ENCODE peak calls at places on chromosome 11, in five cellular contexts. B is adrenal gland; T is A549; C is pancreas; H is CD8-positive, alpha-beta memory T cell. X is an unnamed sample.

GRCh38 chr11:69509381-69509780 is 27.9 kb downstream of the LINC01488 start:
- DNase-seq in B (no peak), T (no peak), C (no peak), H (no peak), X (no peak)

GRCh38 chr11:78220218-78221157 is 31.8 kb downstream of the USP35 start:
- DNase-seq in B (no peak), T (no peak), C (no peak), H (no peak), X (no peak)

GRCh38 chr11:76602431-76602861 is 68.1 kb downstream of the LRRC32 start:
- DNase-seq in B (peak; percentile 92), T (no peak), C (no peak), H (no peak), X (no peak)

GRCh38 chr11:27718346-27718852 is 18.1 kb upstream of the BDNF start:
- DNase-seq in B (peak; percentile 57), T (peak; percentile 93), C (no peak), H (no peak), X (peak; percentile 10)

GRCh38 chr11:120281161-120281795 is 41.3 kb downstream of the POU2F3 start:
- DNase-seq in B (no peak), T (no peak), C (no peak), H (no peak), X (no peak)

GRCh38 chr11:5596611-5597201 is at the start of gene TRIM6:
- DNase-seq in B (peak; percentile 79), T (peak; percentile 84), C (peak; percentile 62), H (no peak), X (no peak)

GRCh38 chr11:79440451-79441158 is at the start of gene TENM4:
- DNase-seq in B (peak; percentile 84), T (peak; percentile 28), C (peak; percentile 25), H (no peak), X (peak; percentile 14)

GRCh38 chr11:58286249-58286648 is 18.2 kb upstream of the OR10W1 start:
- DNase-seq in B (no peak), T (peak; percentile 47), C (no peak), H (no peak), X (peak; percentile 61)

GRCh38 chr11:35420371-35420770 is 1.0 kb upstream of the SLC1A2 start:
- DNase-seq in B (no peak), T (no peak), C (peak; percentile 21), H (no peak), X (no peak)

GRCh38 chr11:4156571-4156970 is 62.0 kb downstream of the RRM1 start:
- DNase-seq in B (no peak), T (no peak), C (no peak), H (no peak), X (no peak)

GRCh38 chr11:9219572-9219971 is 45.6 kb downstream of the DENND5A start:
- DNase-seq in B (no peak), T (peak; percentile 29), C (no peak), H (no peak), X (no peak)

GRCh38 chr11:102632026-102632425 is 6.9 kb upstream of the MMP20 start:
- DNase-seq in B (no peak), T (no peak), C (no peak), H (no peak), X (no peak)

GRCh38 chr11:64007160-64007628 is 21.0 kb downstream of the OTUB1 start:
- DNase-seq in B (peak; percentile 45), T (peak; percentile 63), C (no peak), H (no peak), X (peak; percentile 83)

GRCh38 chr11:38593649-38594048 is 1995.6 kb upstream of the RAG2 start:
- DNase-seq in B (no peak), T (no peak), C (no peak), H (no peak), X (no peak)

GRCh38 chr11:130636672-130637463 is 188.4 kb downstream of the ADAMTS15 start:
- DNase-seq in B (no peak), T (peak; percentile 95), C (no peak), H (no peak), X (no peak)

GRCh38 chr11:67261942-67262681 is 4.2 kb upstream of the GRK2 start:
- DNase-seq in B (no peak), T (no peak), C (peak; percentile 34), H (no peak), X (peak; percentile 19)

GRCh38 chr11:74316772-74317505 is 5.5 kb upstream of the P4HA3 start:
- DNase-seq in B (no peak), T (peak; percentile 37), C (no peak), H (no peak), X (no peak)

GRCh38 chr11:1396375-1396841 is 6.7 kb downstream of the BRSK2 start:
- DNase-seq in B (no peak), T (no peak), C (peak; percentile 25), H (no peak), X (no peak)

GRCh38 chr11:17572791-17573460 is 25.9 kb downstream of the OTOG start:
- DNase-seq in B (no peak), T (no peak), C (no peak), H (no peak), X (no peak)

GRCh38 chr11:19660076-19660475 is 52.6 kb upstream of the NAV2 start:
- DNase-seq in B (no peak), T (peak; percentile 81), C (no peak), H (no peak), X (peak; percentile 83)

GRCh38 chr11:103055174-103055890 is 36.6 kb downstream of the DCUN1D5 start:
- DNase-seq in B (no peak), T (peak; percentile 23), C (no peak), H (no peak), X (peak; percentile 39)

GRCh38 chr11:125494987-125495725 is 909 bp downstream of the FEZ1 start:
- DNase-seq in B (no peak), T (no peak), C (peak; percentile 25), H (peak; percentile 16), X (no peak)

GRCh38 chr11:129372609-129373488 is 2.8 kb upstream of the BARX2 start:
- DNase-seq in B (no peak), T (no peak), C (no peak), H (no peak), X (no peak)
- H3K4me3 ChIP-seq in B (no peak overlapping the region), T (peak overlapping the region; percentile 42), C (no peak overlapping the region), H (no peak overlapping the region), X (no peak overlapping the region)

GRCh38 chr11:34004226-34004625 is 47.3 kb upstream of the CAPRIN1 start:
- DNase-seq in B (no peak), T (no peak), C (no peak), H (no peak), X (no peak)
- H3K4me3 ChIP-seq in B (no peak overlapping the region), T (no peak overlapping the region), C (no peak overlapping the region), H (no peak overlapping the region), X (no peak overlapping the region)

GRCh38 chr11:127217941-127218615 is 217.5 kb upstream of the KIRREL3 start:
- DNase-seq in B (no peak), T (no peak), C (no peak), H (no peak), X (no peak)
- H3K4me3 ChIP-seq in B (no peak overlapping the region), T (no peak overlapping the region), C (no peak overlapping the region), H (no peak overlapping the region), X (no peak overlapping the region)

GRCh38 chr11:73240190-73240781 is 22.2 kb downstream of the P2RY2 start:
- DNase-seq in B (peak; percentile 60), T (no peak), C (no peak), H (no peak), X (no peak)
- H3K4me3 ChIP-seq in B (no peak overlapping the region), T (no peak overlapping the region), C (no peak overlapping the region), H (no peak overlapping the region), X (no peak overlapping the region)

GRCh38 chr11:86800956-86801264 is 568 bp downstream of the PRSS23 start:
- DNase-seq in B (no peak), T (no peak), C (no peak), H (no peak), X (no peak)

GRCh38 chr11:86803641-86804040 is 3.3 kb downstream of the PRSS23 start:
- DNase-seq in B (no peak), T (no peak), C (no peak), H (no peak), X (no peak)

GRCh38 chr11:86802601-86803051 is 2.3 kb downstream of the PRSS23 start:
- DNase-seq in B (no peak), T (peak; percentile 84), C (no peak), H (no peak), X (peak; percentile 49)

GRCh38 chr11:86803136-86803535 is 2.8 kb downstream of the PRSS23 start:
- DNase-seq in B (no peak), T (no peak), C (no peak), H (no peak), X (no peak)

DNA sequence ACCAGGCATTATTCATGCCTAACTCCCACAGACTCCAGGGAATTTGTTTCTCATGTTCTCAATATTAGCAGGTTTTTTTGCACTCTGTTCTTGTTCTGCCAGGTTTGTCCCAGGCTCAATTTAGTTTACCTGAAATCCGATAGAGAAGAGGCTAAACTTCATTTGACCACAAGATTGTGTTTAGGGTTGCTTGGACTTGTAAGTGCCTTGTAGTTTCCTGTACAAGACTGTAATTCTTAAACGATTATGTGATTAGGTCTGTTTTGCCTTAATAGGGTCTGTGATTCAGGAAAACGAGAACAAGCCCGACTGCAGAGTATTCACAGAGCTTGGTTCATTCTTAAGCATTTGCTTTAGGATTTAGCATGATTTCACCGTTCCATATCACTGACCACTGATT is 1.8 kb downstream of the PRSS23 start:
- DNase-seq in B (no peak), T (no peak), C (no peak), H (no peak), X (no peak)
- H3K4me3 ChIP-seq in B (no peak overlapping the region), T (peak overlapping the region; percentile 85), C (no peak overlapping the region), H (no peak overlapping the region), X (no peak overlapping the region)

DNA sequence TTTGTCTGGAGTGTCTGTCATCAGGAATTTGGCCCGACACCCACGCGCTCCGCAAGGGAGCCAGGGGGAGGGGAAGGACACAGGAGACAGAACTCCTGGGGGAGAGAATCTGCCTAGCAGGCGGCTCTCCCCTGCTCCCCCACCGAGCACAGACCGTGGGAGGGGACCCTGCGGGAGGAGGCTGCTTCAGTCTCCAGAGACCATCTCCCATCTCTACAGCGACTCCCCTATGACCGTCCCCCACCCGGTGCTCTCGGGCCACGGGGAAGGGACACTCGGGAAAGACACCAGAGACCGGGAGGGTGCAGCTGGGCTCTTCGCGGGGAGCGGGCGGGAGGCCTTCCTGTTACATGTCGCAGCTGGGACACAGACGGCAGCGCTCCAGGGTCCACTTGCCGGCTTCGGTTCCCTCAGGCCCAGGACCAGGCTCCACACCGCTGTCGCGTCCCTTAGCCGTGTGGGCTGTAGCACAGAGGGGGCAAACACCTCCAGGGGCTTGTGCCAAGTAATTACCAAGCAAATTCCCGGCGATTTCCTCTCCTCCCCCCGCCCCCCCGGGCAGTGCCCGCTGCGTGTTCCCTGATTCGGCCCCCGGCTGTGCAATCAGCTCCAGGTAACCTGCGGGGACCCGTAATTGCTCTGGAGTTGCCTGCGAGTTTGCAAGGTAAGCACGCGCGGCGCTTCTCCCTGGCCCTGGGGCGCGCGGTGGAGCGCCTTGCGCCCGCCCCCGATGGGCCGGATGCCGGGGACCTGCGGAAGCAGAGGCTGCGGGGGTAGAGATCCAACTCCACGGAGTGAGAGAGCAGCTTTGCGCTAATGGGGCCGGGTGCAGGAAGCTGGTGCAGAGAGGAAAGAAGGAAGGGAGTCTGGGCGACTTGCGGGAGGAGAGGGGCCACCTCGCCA is 155.1 kb upstream of the CADM1 start:
- DNase-seq in B (no peak), T (no peak), C (peak; percentile 23), H (no peak), X (no peak)
- H3K4me3 ChIP-seq in B (no peak overlapping the region), T (no peak overlapping the region), C (no peak overlapping the region), H (no peak overlapping the region), X (no peak overlapping the region)